ENCODE peak calls at places on chromosomes 12 and 14, in seven cellular contexts. B is CD4-positive, CD25-positive, alpha-beta regulatory T cell; J is SJSA1; K is MM.1S; X is neuronal stem cell; Q is small intestine; E is CD8-positive, alpha-beta T cell. O is an unnamed sample.

GRCh38 chr12:125015680-125016310 is 22.4 kb downstream of the BRI3BP start:
- DNase-seq in J (no peak), Q (no peak), B (no peak), E (no peak), K (no peak), X (no peak), O (no peak)

GRCh38 chr12:102043928-102044327 is 17.9 kb downstream of the WASHC3 start:
- DNase-seq in X (no peak), B (peak; percentile 89), Q (no peak), K (peak; percentile 89), E (no peak), J (no peak), O (no peak)

GRCh38 chr12:30816742-30817465 is 62.2 kb upstream of the CAPRIN2 start:
- DNase-seq in B (no peak), Q (no peak), X (no peak), J (no peak), K (no peak), E (no peak), O (no peak)

GRCh38 chr12:107779077-107779840 is 4.8 kb downstream of the ASCL4 start:
- DNase-seq in J (no peak), B (no peak), E (no peak), X (no peak), Q (no peak), K (peak; percentile 84), O (no peak)

GRCh38 chr14:91068642-91069041 is 8.2 kb upstream of the RPS6KA5 start:
- DNase-seq in Q (no peak), K (no peak), J (no peak), B (peak; percentile 54), X (no peak), E (no peak), O (no peak)

GRCh38 chr12:70590051-70590450 is 47.2 kb downstream of the PTPRB start:
- DNase-seq in X (peak; percentile 56), Q (peak; percentile 72), J (peak; percentile 75), E (peak; percentile 27), B (peak; percentile 65), K (peak; percentile 64), O (no peak)

GRCh38 chr14:92401561-92401960 is 78.6 kb downstream of the SLC24A4 start:
- DNase-seq in E (no peak), X (no peak), J (no peak), B (no peak), Q (no peak), K (no peak), O (no peak)

GRCh38 chr14:50397461-50398196 is 948 bp upstream of the CDKL1 start:
- DNase-seq in B (no peak), Q (peak; percentile 49), K (no peak), J (no peak), E (no peak), X (no peak), O (no peak)

GRCh38 chr14:99195602-99196309 is 76.2 kb downstream of the BCL11B start:
- DNase-seq in X (no peak), K (no peak), Q (peak; percentile 43), E (no peak), J (no peak), B (no peak), O (no peak)

GRCh38 chr14:50906326-50906725 is 34.5 kb downstream of the ABHD12B start:
- DNase-seq in E (no peak), K (no peak), Q (no peak), B (no peak), J (no peak), X (no peak), O (no peak)

GRCh38 chr12:56078427-56078826 is 1.5 kb upstream of the ERBB3 start:
- DNase-seq in J (no peak), Q (no peak), E (no peak), X (no peak), B (no peak), K (no peak), O (no peak)

GRCh38 chr14:89399594-89400068 is 17.4 kb downstream of the FOXN3 start:
- DNase-seq in E (no peak), B (no peak), X (peak; percentile 17), J (no peak), K (no peak), Q (no peak), O (no peak)

GRCh38 chr14:59897757-59898383 is 22.1 kb upstream of the LRRC9 start:
- DNase-seq in B (peak; percentile 9), J (no peak), Q (peak; percentile 35), K (no peak), E (no peak), X (no peak), O (no peak)

GRCh38 chr12:106140223-106140986 is 1.7 kb upstream of the NUAK1 start:
- DNase-seq in E (no peak), K (no peak), Q (no peak), J (no peak), B (no peak), X (no peak), O (no peak)

GRCh38 chr12:106142591-106143261 is 4.0 kb upstream of the NUAK1 start:
- DNase-seq in B (no peak), Q (no peak), K (no peak), J (no peak), X (no peak), E (no peak), O (no peak)

GRCh38 chr12:106139422-106140141 is 828 bp upstream of the NUAK1 start:
- DNase-seq in J (peak; percentile 92), E (no peak), K (peak; percentile 74), B (no peak), X (peak; percentile 79), Q (peak; percentile 76), O (no peak)

GRCh38 chr12:106141452-106141851 is 2.7 kb upstream of the NUAK1 start:
- DNase-seq in Q (no peak), B (no peak), E (no peak), X (no peak), K (no peak), J (no peak), O (no peak)

GRCh38 chr12:106141003-106141402 is 2.2 kb upstream of the NUAK1 start:
- DNase-seq in Q (no peak), E (no peak), J (no peak), X (no peak), B (no peak), K (no peak), O (no peak)
- H3K4me3 ChIP-seq in Q (no peak overlapping the region), E (no peak overlapping the region), J (peak overlapping the region; percentile 95), X (peak overlapping the region; percentile 82), B (no peak overlapping the region), K (no peak overlapping the region), O (no peak overlapping the region)

GRCh38 chr14:54774824-54775223 is 127.8 kb downstream of the GCH1 start:
- DNase-seq in B (no peak), K (no peak), Q (no peak), X (no peak), E (no peak), J (no peak), O (no peak)

GRCh38 chr14:54771411-54772027 is 131.1 kb downstream of the GCH1 start:
- DNase-seq in B (no peak), Q (no peak), E (no peak), K (no peak), X (no peak), J (no peak), O (no peak)

GRCh38 chr14:54773171-54774006 is 129.2 kb downstream of the GCH1 start:
- DNase-seq in B (peak; percentile 96), X (peak; percentile 71), E (peak; percentile 20), Q (peak; percentile 83), J (peak; percentile 97), K (peak; percentile 48), O (peak; percentile 68)

GRCh38 chr14:54769955-54770863 is 132.4 kb downstream of the GCH1 start:
- DNase-seq in K (no peak), J (no peak), X (no peak), Q (no peak), B (no peak), E (no peak), O (no peak)

DNA sequence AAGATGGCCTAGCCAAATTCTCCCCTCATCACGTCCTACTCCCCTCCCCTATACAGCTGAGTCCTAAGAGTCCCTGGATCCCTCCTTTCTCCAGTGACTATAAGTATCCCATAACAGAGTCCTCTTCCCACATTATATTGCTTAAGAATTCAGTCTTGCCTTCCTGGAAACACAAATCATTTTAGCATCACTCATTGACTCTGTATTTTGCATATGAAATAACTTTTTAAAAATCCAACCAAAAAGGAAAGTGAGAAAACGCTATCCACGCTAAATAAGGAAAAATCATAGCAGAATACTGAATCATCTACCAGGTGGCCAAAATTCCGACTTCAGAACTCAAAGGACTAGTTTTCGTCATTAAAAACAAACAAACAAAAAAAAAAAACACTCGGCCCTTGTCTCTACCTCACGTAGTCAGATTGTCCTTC is 130.2 kb downstream of the GCH1 start:
- DNase-seq in E (no peak), K (no peak), B (no peak), Q (no peak), X (no peak), J (no peak), O (no peak)
- H3K27ac ChIP-seq in E (no peak overlapping the region), K (no peak overlapping the region), B (no peak overlapping the region), Q (no peak overlapping the region), X (peak overlapping the region; percentile 56), J (peak overlapping the region; percentile 95), O (peak overlapping the region; percentile 47)

GRCh38 chr14:24113801-24114535 is 609 bp upstream of the DCAF11 start:
- DNase-seq in X (peak; percentile 81), K (peak; percentile 62), J (peak; percentile 92), B (peak; percentile 92), E (peak; percentile 63), Q (peak; percentile 99), O (no peak)

GRCh38 chr14:24115451-24116110 is 832 bp upstream of the NRL start:
- DNase-seq in Q (no peak), K (no peak), B (no peak), J (no peak), X (no peak), E (no peak), O (no peak)

GRCh38 chr14:24117179-24117578 is 2.4 kb upstream of the NRL start:
- DNase-seq in J (no peak), E (no peak), B (no peak), X (no peak), Q (no peak), K (no peak), O (no peak)

GRCh38 chr14:24114536-24115450 is at the start of the genes DCAF11 and NRL:
- DNase-seq in E (peak; percentile 96), J (peak; percentile 99), K (peak; percentile 97), X (peak; percentile 99), Q (peak; percentile 100), B (peak; percentile 100), O (peak; percentile 99)

DNA sequence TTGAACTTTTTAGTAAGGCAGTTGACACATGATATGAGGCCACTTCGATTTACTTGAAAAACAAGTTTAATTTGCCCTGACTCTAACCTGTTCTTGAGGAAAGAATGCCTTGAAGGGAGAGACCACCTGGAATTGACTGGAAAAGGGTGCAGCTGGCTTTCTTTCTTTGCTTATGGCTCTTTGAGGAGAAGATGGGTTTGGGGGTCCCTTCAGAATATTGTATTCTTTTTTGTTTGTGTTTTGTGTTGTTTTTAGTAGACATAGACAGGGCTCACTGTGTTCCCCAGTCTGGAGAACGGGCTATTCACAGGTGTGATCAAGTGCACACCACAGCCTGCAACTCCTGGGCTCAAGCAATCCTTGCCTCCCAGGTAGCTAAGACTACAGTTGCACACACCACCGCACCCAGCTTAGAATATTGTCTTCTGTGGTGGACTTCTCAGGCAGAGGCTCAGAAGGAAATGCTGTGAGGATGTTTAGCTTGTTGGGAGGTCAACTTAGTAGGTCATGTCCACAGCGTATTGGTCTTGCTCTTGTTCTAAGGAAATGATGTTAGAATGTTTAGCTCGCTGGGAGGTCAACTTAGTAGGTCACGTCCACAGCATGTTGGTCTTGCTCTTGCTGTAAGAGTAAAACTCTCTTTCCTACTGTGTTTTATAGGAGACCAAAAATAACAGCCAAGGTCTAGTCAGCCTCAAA is 1.5 kb upstream of the NRL start:
- DNase-seq in Q (no peak), E (no peak), B (no peak), K (no peak), J (no peak), X (no peak), O (no peak)
- H3K4me3 ChIP-seq in Q (no peak overlapping the region), E (peak overlapping the region; percentile 87), B (peak overlapping the region; percentile 96), K (peak overlapping the region; percentile 87), J (no peak overlapping the region), X (peak overlapping the region; percentile 75), O (peak overlapping the region; percentile 96)

GRCh38 chr12:20196767-20197166 is 171.6 kb upstream of the PDE3A start:
- DNase-seq in B (no peak), J (no peak), K (no peak), E (no peak), X (no peak), Q (no peak), O (no peak)
- H3K27ac ChIP-seq in B (no peak overlapping the region), J (no peak overlapping the region), K (no peak overlapping the region), E (no peak overlapping the region), X (no peak overlapping the region), Q (no peak overlapping the region), O (no peak overlapping the region)